ENCODE peak calls at places on chromosomes 4 and X, in five cellular contexts. N, E, D, H and P are unnamed samples.

GRCh38 chr4:7206856-7207567 is 14.7 kb downstream of the SORCS2 start:
- DNase-seq in N (no peak), E (peak), D (peak), H (peak), P (peak)

GRCh38 chrX:153400146-153401132 is 711 bp downstream of the PNMA6E start:
- DNase-seq in N (peak), E (peak), D (peak), H (peak), P (peak)

GRCh38 chr4:67396008-67396407 is 149.3 kb downstream of the CENPC start:
- DNase-seq in N (no peak), E (no peak), D (no peak), H (no peak), P (no peak)

GRCh38 chr4:186825069-186825468 is 101.4 kb upstream of the FAT1 start:
- DNase-seq in N (no peak), E (no peak), D (no peak), H (no peak), P (no peak)

GRCh38 chrX:23826653-23827052 is 43.7 kb downstream of the SAT1 start:
- DNase-seq in N (no peak), E (no peak), D (no peak), H (no peak), P (no peak)

GRCh38 chr4:175450446-175450845 is 361.6 kb downstream of the GPM6A start:
- DNase-seq in N (no peak), E (no peak), D (no peak), H (no peak), P (no peak)

GRCh38 chr4:134024251-134024650 is 177.3 kb downstream of the PABPC4L start:
- DNase-seq in N (no peak), E (peak), D (peak), H (peak), P (no peak)

GRCh38 chr4:118740869-118741268 is 55.7 kb downstream of the METTL14 start:
- DNase-seq in N (peak), E (peak), D (peak), H (no peak), P (no peak)

GRCh38 chr4:926538-926937 is 5.6 kb downstream of the GAK start:
- DNase-seq in N (no peak), E (peak), D (peak), H (no peak), P (peak)

GRCh38 chr4:165027762-165028402 is 3.9 kb upstream of the TRIM60 start:
- DNase-seq in N (no peak), E (peak), D (peak), H (no peak), P (no peak)

GRCh38 chr4:1300466-1301455 is 11.1 kb downstream of the MAEA start:
- DNase-seq in N (no peak), E (peak), D (peak), H (no peak), P (no peak)

GRCh38 chr4:3736290-3736689 is 29.9 kb upstream of the ADRA2C start:
- DNase-seq in N (no peak), E (no peak), D (no peak), H (no peak), P (no peak)

GRCh38 chr4:20281453-20281852 is 29.7 kb downstream of the SLIT2 start:
- DNase-seq in N (no peak), E (no peak), D (no peak), H (no peak), P (no peak)

GRCh38 chr4:123579961-123580360 is 183.4 kb downstream of the SPRY1 start:
- DNase-seq in N (no peak), E (no peak), D (no peak), H (no peak), P (no peak)

GRCh38 chr4:16129336-16129735 is 45.5 kb upstream of the PROM1 start:
- DNase-seq in N (no peak), E (no peak), D (no peak), H (peak), P (no peak)

GRCh38 chr4:26302390-26302897 is 18.4 kb upstream of the RBPJ start:
- DNase-seq in N (no peak), E (no peak), D (no peak), H (no peak), P (no peak)

GRCh38 chrX:109352121-109352556 is 129.7 kb downstream of the GUCY2F start:
- DNase-seq in N (no peak), E (peak), D (no peak), H (no peak), P (no peak)

GRCh38 chr4:15690020-15690809 is 8.6 kb downstream of the FAM200B start:
- DNase-seq in N (no peak), E (peak), D (peak), H (no peak), P (no peak)

GRCh38 chr4:119678761-119679160 is 50.2 kb upstream of the PDE5A start:
- DNase-seq in N (no peak), E (peak), D (no peak), H (no peak), P (no peak)

GRCh38 chr4:88919056-88919455 is 137.9 kb downstream of the FAM13A start:
- DNase-seq in N (no peak), E (no peak), D (no peak), H (no peak), P (no peak)

GRCh38 chrX:84046403-84046984 is 141.5 kb downstream of the RPS6KA6 start:
- DNase-seq in N (peak), E (peak), D (peak), H (peak), P (peak)

GRCh38 chrX:17472424-17472823 is 97.4 kb downstream of the NHS start:
- DNase-seq in N (no peak), E (no peak), D (no peak), H (no peak), P (no peak)

GRCh38 chrX:79078114-79078513 is 66.4 kb upstream of the GPR174 start:
- DNase-seq in N (no peak), E (no peak), D (no peak), H (no peak), P (no peak)

GRCh38 chrX:79081895-79082512 is 62.5 kb upstream of the GPR174 start:
- DNase-seq in N (peak), E (peak), D (peak), H (no peak), P (peak)

GRCh38 chrX:79079477-79079876 is 65.0 kb upstream of the GPR174 start:
- DNase-seq in N (no peak), E (no peak), D (no peak), H (no peak), P (no peak)

GRCh38 chrX:79082886-79083285 is 61.6 kb upstream of the GPR174 start:
- DNase-seq in N (no peak), E (no peak), D (no peak), H (no peak), P (no peak)

GRCh38 chrX:79080131-79080530 is 64.4 kb upstream of the GPR174 start:
- DNase-seq in N (no peak), E (peak), D (no peak), H (no peak), P (no peak)
- TF ChIP-seq CTCF in N (no peak), E (no peak), D (no peak), H (no peak), P (no peak)

GRCh38 chrX:11349020-11349419 is 55.8 kb downstream of the AMELX start:
- DNase-seq in N (no peak), E (no peak), D (no peak), H (no peak), P (no peak)
- TF ChIP-seq CTCF in N (no peak), E (no peak), D (no peak), H (no peak), P (no peak)

DNA sequence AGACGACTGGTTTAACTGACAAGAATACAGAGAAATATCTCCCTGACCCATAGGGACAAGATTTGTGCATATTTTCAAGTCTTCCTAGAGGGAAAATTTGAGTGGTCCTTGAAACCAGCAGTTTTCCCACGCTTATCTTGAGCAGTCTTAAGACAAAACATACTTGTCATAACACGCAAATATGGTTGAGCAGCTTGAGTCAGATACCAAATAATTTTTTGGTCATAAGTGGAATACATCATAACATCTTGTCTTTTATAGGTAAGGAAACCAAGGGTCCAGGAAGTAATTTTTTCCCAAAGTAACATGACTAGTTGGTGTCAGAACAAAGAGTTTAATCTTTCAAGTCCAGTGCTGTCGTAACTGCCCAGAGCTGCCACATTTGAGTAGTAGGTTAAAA is 50.5 kb downstream of the MOSPD2 start:
- DNase-seq in N (no peak), E (no peak), D (no peak), H (no peak), P (no peak)
- TF ChIP-seq CTCF in N (no peak), E (no peak), D (no peak), H (no peak), P (no peak)

GRCh38 chr4:107734120-107734519 is 14.1 kb upstream of the PAPSS1 start:
- DNase-seq in N (no peak), E (peak), D (peak), H (no peak), P (no peak)
- TF ChIP-seq CTCF in N (peak), E (peak), D (no peak), H (peak), P (peak)

DNA sequence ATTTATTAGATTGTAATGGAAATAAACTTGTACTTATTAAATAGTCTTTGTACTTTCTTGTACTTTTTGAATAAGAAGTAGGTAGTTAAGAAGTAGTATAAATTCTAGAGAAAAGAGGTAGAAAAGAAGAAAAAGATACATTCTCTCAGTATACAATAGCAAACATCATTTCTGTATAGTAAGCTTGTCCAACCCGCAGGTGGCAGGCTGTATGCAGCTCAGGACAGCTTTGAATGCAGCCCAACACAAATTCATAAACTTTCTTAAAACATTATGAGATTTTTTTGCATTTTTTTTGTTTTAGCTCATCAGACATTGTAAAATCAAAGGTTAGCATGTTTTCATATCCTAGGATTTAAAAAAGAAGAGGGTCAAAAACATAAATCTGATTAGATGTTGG is 441.6 kb downstream of the DTHD1 start:
- DNase-seq in N (no peak), E (no peak), D (no peak), H (no peak), P (no peak)
- TF ChIP-seq CTCF in N (peak), E (no peak), D (peak), H (no peak), P (no peak)

GRCh38 chr4:154029171-154029570 is 240.3 kb upstream of the SFRP2 start:
- DNase-seq in N (no peak), E (peak), D (no peak), H (no peak), P (no peak)

GRCh38 chr4:154018659-154019058 is 229.8 kb upstream of the SFRP2 start:
- DNase-seq in N (no peak), E (no peak), D (peak), H (no peak), P (peak)

GRCh38 chr4:154024097-154024496 is 235.2 kb upstream of the SFRP2 start:
- DNase-seq in N (no peak), E (no peak), D (no peak), H (no peak), P (no peak)
- TF ChIP-seq CTCF in N (no peak), E (peak), D (no peak), H (peak), P (no peak)

DNA sequence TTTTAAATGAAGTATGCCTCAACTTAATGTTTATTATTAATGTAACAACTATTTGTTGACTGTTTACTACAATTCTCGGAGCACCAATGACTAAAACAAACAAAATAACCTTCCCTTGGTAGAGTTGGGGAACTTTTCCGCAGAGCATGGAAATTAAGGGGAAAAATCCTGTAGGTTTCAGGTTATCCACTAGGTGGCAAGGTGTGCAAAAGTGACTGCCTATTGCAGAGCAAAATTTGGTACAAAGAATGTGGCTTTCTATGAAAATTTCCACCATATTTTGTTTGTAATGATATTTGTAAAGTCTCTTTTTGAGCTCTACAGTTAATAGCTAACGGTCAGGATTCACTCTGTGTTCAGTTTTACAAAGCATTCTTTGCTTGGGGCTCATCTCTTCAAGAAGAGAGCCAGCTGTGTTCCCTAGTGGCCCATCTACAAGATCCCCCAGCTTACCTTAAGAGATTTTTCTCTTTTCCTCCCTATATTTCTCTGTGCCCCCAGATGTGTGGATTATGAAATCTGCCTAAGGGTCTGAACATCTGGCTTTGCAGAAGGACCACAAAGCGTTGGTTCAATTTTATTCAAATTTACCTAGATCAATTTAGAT is 61.1 kb downstream of the FBXO8 start:
- DNase-seq in N (no peak), E (peak), D (peak), H (peak), P (no peak)
- TF ChIP-seq CTCF in N (peak), E (peak), D (peak), H (peak), P (peak)